ENCODE peak calls at places on chromosomes 11 and 22, in eight cellular contexts. I is endothelial cell of umbilical vein, D is breast epithelium, J is sigmoid colon, K is transverse colon, W is SK-N-MC, P is suprapubic skin, S is SK-N-SH. O is an unnamed sample.
A peak's percentile ranks its signal among the peaks of the same experiment; 100 is the strongest.

GRCh38 chr11:36033082-36033751 is 89.4 kb downstream of the LDLRAD3 start:
- DNase-seq in D (no peak), I (no peak), K (no peak), W (no peak), J (no peak), S (no peak), P (no peak), O (no peak)

GRCh38 chr11:32438883-32439487 is 3.6 kb upstream of the WT1 start:
- DNase-seq in P (no peak), K (no peak), S (peak; percentile 42), J (no peak), I (no peak), D (no peak), W (no peak), O (no peak)

GRCh38 chr22:47631571-47632102 is 869.2 kb downstream of the TBC1D22A start:
- DNase-seq in K (no peak), P (no peak), I (no peak), W (no peak), S (peak; percentile 71), J (no peak), D (peak; percentile 13), O (peak; percentile 70)

GRCh38 chr11:9276571-9276970 is 11.4 kb upstream of the DENND5A start:
- DNase-seq in W (no peak), S (no peak), D (no peak), I (no peak), P (no peak), J (no peak), K (no peak), O (no peak)

GRCh38 chr11:65316311-65316978 is 1.8 kb downstream of the CDC42EP2 start:
- DNase-seq in J (peak; percentile 89), W (no peak), I (peak; percentile 48), K (peak; percentile 34), P (peak; percentile 91), D (no peak), S (no peak), O (no peak)

GRCh38 chr22:42915980-42916765 is 59.1 kb upstream of the ARFGAP3 start:
- DNase-seq in I (no peak), J (no peak), S (no peak), P (no peak), K (no peak), W (no peak), D (no peak), O (no peak)

GRCh38 chr11:96567193-96567592 is 177.4 kb downstream of the JRKL start:
- DNase-seq in J (no peak), I (no peak), K (no peak), W (no peak), S (no peak), P (no peak), D (no peak), O (no peak)

GRCh38 chr11:123122341-123122740 is 60.4 kb upstream of the HSPA8 start:
- DNase-seq in W (no peak), S (peak; percentile 48), I (no peak), D (peak; percentile 67), K (peak; percentile 21), P (no peak), J (peak; percentile 90), O (peak; percentile 92)

DNA sequence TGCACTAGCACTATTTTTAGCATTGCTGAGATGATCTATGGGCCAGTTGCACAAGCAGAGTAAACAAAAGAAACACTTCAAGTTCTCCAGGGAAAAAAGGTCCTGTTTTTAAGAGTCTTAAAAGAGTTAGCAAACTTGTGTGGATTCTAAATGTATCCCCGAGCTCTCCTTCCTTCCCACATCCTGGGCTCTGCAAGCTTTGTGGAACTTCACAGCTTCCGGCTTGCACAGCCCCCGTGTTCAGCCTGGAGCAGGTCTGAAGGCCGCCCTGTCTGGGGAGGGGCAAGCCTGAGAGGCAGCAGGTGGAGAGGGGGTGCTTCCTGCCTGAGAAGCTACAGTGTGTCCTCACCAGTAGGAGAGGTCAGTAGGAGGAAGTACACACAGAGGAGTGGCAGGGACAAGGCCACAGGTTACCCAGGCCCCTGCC is 35.1 kb upstream of the SUSD2 start:
- DNase-seq in W (peak; percentile 86), K (peak; percentile 84), J (peak; percentile 83), P (no peak), I (no peak), S (peak; percentile 50), D (peak; percentile 39), O (no peak)
- TF ChIP-seq POLR2AphosphoS5 in W (peak; percentile 18), K (peak; percentile 41), J (peak; percentile 62), P (no peak), I (no peak), S (no peak), D (peak; percentile 79), O (peak; percentile 64)

GRCh38 chr22:46335201-46336118 is at the start of gene TRMU:
- DNase-seq in W (no peak), K (peak; percentile 88), D (peak; percentile 72), P (peak; percentile 86), J (peak; percentile 91), S (peak; percentile 98), I (peak; percentile 84), O (no peak)

GRCh38 chr22:46337870-46338269 is 2.4 kb downstream of the TRMU start:
- DNase-seq in P (no peak), D (no peak), S (no peak), W (no peak), K (no peak), J (no peak), I (no peak), O (no peak)

GRCh38 chr22:46339956-46340355 is 4.4 kb downstream of the TRMU start:
- DNase-seq in K (no peak), I (no peak), S (no peak), J (no peak), W (no peak), D (no peak), P (no peak), O (no peak)

GRCh38 chr22:46338636-46339035 is 3.1 kb downstream of the TRMU start:
- DNase-seq in S (no peak), I (no peak), J (no peak), D (no peak), P (no peak), W (no peak), K (no peak), O (no peak)

DNA sequence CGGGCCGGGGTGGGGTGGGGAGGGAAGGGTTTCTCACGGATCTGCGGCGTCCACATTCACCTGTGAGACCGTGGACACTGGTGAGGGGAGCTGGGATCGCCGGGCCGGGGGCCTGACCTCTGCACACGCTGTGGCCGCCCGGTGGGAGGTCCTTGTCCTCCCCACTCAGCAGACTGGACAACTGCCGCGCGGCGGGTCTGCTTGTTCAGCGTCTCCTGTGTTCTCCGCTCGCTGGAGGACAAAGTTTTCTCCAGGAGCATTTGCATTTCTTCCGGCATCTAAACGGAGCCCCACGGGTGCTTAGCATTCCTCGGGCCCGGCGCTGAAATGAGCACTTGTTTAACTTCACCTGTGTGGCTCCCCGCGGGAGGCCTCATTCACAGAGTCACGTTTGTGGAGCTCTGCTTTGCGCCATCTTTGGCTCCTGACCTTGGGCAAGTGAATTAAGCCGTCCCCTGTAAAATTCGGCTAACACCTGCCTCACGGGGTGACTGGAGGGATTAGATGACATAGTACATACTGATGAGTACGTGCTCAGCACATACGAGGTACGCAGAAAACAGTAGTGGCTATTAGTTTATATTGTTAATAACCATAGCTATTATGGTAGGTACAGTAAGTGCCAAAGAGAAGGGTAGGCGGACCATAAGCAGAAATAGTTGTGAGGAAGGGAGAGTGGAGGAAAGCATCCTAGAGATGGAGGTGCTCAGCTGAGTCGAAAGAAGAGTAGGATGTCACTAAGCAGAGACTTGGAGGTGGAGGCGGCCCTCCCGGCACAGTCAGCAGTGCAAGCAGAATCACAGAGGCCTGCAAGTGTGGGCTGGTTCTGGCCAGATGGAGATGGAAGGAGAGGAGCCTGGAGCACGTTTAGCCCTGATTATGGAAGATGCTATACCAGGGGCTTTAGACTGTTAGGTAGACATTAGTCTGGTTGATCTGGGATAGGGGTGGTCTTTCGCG is 885 bp downstream of the TRMU start:
- DNase-seq in D (no peak), P (no peak), S (peak; percentile 65), K (peak; percentile 33), W (no peak), I (peak; percentile 43), J (no peak), O (no peak)
- H3K4me3 ChIP-seq in D (peak overlapping the region; percentile 93), P (peak overlapping the region; percentile 98), S (peak overlapping the region; percentile 96), K (peak overlapping the region; percentile 93), W (peak overlapping the region; percentile 97), I (peak overlapping the region; percentile 76), J (peak overlapping the region; percentile 89), O (peak overlapping the region; percentile 67)

GRCh38 chr11:6610591-6610990 is 1.4 kb downstream of the TAF10 start:
- DNase-seq in K (no peak), D (no peak), S (no peak), I (no peak), P (no peak), W (no peak), J (peak; percentile 71), O (no peak)

GRCh38 chr11:6607190-6607635 is 3.6 kb downstream of the ILK start:
- DNase-seq in W (no peak), S (no peak), I (no peak), P (no peak), J (no peak), D (peak; percentile 9), K (no peak), O (peak; percentile 16)

GRCh38 chr11:6608011-6608410 is 4.0 kb downstream of the TAF10 start:
- DNase-seq in S (no peak), I (no peak), W (no peak), D (peak; percentile 15), P (no peak), K (no peak), J (peak; percentile 70), O (no peak)

GRCh38 chr11:6609502-6610015 is 2.5 kb downstream of the TAF10 start:
- DNase-seq in W (no peak), P (no peak), S (no peak), I (no peak), D (peak; percentile 16), J (peak; percentile 67), K (no peak), O (no peak)

DNA sequence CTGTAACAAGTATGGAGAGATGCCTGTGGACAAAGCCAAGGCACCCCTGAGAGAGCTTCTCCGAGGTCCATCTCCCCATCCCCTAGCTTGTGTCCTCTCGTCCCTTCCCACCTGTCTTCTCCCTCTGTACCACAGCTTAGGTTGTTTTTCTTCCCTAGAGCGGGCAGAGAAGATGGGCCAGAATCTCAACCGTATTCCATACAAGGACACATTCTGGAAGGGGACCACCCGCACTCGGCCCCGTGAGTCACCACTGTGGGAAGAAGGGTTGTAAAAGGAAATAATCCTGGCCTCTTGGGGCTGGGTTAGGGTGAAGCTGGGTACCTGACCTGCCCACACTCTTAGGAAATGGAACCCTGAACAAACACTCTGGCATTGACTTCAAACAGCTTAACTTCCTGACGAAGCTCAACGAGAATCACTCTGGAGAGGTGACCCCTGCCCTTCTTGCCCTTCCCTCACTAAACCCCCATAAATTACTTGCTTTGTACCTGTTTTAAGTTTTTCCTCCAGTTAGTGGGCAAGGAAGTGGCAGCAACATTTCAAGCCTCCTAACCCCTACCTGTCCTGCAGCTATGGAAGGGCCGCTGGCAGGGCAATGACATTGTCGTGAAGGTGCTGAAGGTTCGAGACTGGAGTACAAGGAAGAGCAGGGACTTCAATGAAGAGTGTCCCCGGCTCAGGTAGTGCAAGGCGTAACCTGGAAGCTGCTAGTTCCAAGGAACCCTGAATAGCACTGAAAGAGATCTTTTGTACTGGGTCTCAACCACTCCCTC is 3.1 kb downstream of the TAF10 start:
- DNase-seq in K (no peak), S (no peak), P (no peak), W (no peak), I (no peak), D (peak; percentile 19), J (peak; percentile 84), O (no peak)
- TF ChIP-seq POLR2AphosphoS5 in K (no peak), S (peak; percentile 31), P (no peak), W (peak; percentile 18), I (no peak), D (no peak), J (peak; percentile 36), O (no peak)

GRCh38 chr11:43943357-43943930 is 1.0 kb downstream of the C11orf96 start:
- DNase-seq in P (peak; percentile 61), J (no peak), K (no peak), I (peak; percentile 42), D (no peak), S (no peak), W (no peak), O (no peak)

GRCh38 chr11:43944761-43945311 is 2.4 kb downstream of the C11orf96 start:
- DNase-seq in I (peak; percentile 51), W (no peak), K (peak; percentile 75), J (peak; percentile 86), P (peak; percentile 76), S (peak; percentile 72), D (no peak), O (no peak)

GRCh38 chr11:43943931-43944751 is 1.7 kb downstream of the C11orf96 start:
- DNase-seq in K (no peak), D (no peak), S (no peak), I (peak; percentile 14), P (no peak), J (peak; percentile 74), W (no peak), O (no peak)

GRCh38 chr11:43942651-43943356 is 367 bp downstream of the C11orf96 start:
- DNase-seq in K (no peak), P (no peak), J (peak; percentile 78), D (no peak), S (peak; percentile 61), W (no peak), I (peak; percentile 59), O (no peak)

GRCh38 chr11:43941257-43941879 is 1.1 kb upstream of the C11orf96 start:
- DNase-seq in W (peak; percentile 2), S (peak; percentile 86), D (no peak), K (no peak), P (peak; percentile 53), I (no peak), J (peak; percentile 65), O (no peak)
- H3K4me3 ChIP-seq in W (peak overlapping the region; percentile 77), S (peak overlapping the region; percentile 61), D (peak overlapping the region; percentile 84), K (no peak overlapping the region), P (peak overlapping the region; percentile 72), I (no peak overlapping the region), J (no peak overlapping the region), O (peak overlapping the region; percentile 62)

O was measured in vagina.